ENCODE peak calls at places on chromosomes 1 and 21, in five cellular contexts. L is fibroblast of lung, C is cardiac fibroblast, E is left ventricle myocardium inferior, Y is ovary. W is an unnamed sample.

GRCh38 chr21:15774590-15774989 is 44.8 kb downstream of the USP25 start:
- DNase-seq in C (peak; percentile 55), Y (no peak), L (peak; percentile 70), E (no peak), W (peak; percentile 60)

GRCh38 chr1:113759341-113760101 is at the start of gene PHTF1:
- DNase-seq in C (peak; percentile 82), E (peak; percentile 71), L (peak; percentile 80), Y (peak; percentile 83), W (no peak)

GRCh38 chr1:201140235-201140940 is 13.4 kb upstream of the ASCL5 start:
- DNase-seq in E (no peak), L (no peak), C (no peak), Y (no peak), W (no peak)

GRCh38 chr21:31181089-31181757 is 142.9 kb upstream of the KRTAP19-8 start:
- DNase-seq in E (no peak), C (no peak), L (no peak), Y (no peak), W (no peak)

GRCh38 chr1:232886304-232886703 is 64.1 kb upstream of the NTPCR start:
- DNase-seq in E (no peak), L (peak; percentile 37), C (no peak), Y (no peak), W (no peak)

GRCh38 chr1:50968021-50968883 is 1.8 kb upstream of the CDKN2C start:
- DNase-seq in C (peak; percentile 95), L (peak; percentile 92), Y (peak; percentile 94), E (peak; percentile 94), W (peak; percentile 68)

GRCh38 chr1:67646145-67647035 is 38.6 kb upstream of the GADD45A start:
- DNase-seq in E (peak; percentile 57), C (peak; percentile 60), L (peak; percentile 64), Y (peak; percentile 66), W (peak; percentile 25)

GRCh38 chr21:25456672-25457071 is 150.6 kb downstream of the MRPL39 start:
- DNase-seq in Y (no peak), C (peak; percentile 2), L (peak; percentile 85), E (no peak), W (no peak)

GRCh38 chr1:8097077-8097799 is 71.1 kb upstream of the ERRFI1 start:
- DNase-seq in E (no peak), L (peak; percentile 99), C (peak; percentile 83), Y (no peak), W (peak; percentile 76)

GRCh38 chr1:9235123-9235513 is 544 bp downstream of the H6PD start:
- DNase-seq in C (peak; percentile 83), E (no peak), L (peak; percentile 42), Y (no peak), W (no peak)

GRCh38 chr1:164561007-164561406 is 2.0 kb downstream of the PBX1 start:
- DNase-seq in Y (no peak), E (no peak), L (peak; percentile 22), C (no peak), W (no peak)

GRCh38 chr1:9629445-9630201 is 21.9 kb upstream of the PIK3CD start:
- DNase-seq in C (no peak), E (peak; percentile 59), L (no peak), Y (peak; percentile 82), W (no peak)

GRCh38 chr1:32116531-32116930 is 8.7 kb downstream of the KPNA6 start:
- DNase-seq in L (no peak), C (peak; percentile 41), Y (no peak), E (no peak), W (no peak)

GRCh38 chr21:25752389-25752788 is 17.6 kb downstream of the GABPA start:
- DNase-seq in L (no peak), E (no peak), Y (no peak), C (no peak), W (no peak)

GRCh38 chr1:86068841-86069756 is 87.5 kb downstream of the COL24A1 start:
- DNase-seq in L (peak; percentile 59), E (no peak), C (peak; percentile 20), Y (no peak), W (no peak)

GRCh38 chr1:51210055-51210454 is 26.0 kb upstream of the RNF11 start:
- DNase-seq in Y (peak; percentile 57), C (peak; percentile 56), E (no peak), L (no peak), W (no peak)

GRCh38 chr1:75265792-75266191 is 131.6 kb downstream of the LHX8 start:
- DNase-seq in C (peak; percentile 54), E (no peak), L (peak; percentile 34), Y (no peak), W (no peak)

GRCh38 chr1:1120866-1121563 is 5.1 kb upstream of the C1orf159 start:
- DNase-seq in L (no peak), Y (no peak), C (no peak), E (no peak), W (no peak)

GRCh38 chr1:112457241-112457640 is 51.5 kb upstream of the WNT2B start:
- DNase-seq in Y (no peak), L (peak; percentile 51), C (no peak), E (no peak), W (no peak)

GRCh38 chr1:15231714-15232201 is 15.3 kb upstream of the FHAD1 start:
- DNase-seq in L (no peak), E (no peak), Y (no peak), C (no peak), W (no peak)

GRCh38 chr21:18617291-18617690 is 213.7 kb upstream of the TMPRSS15 start:
- DNase-seq in C (no peak), Y (no peak), E (no peak), L (no peak), W (no peak)

GRCh38 chr1:30200161-30200560 is 523.2 kb downstream of the MATN1 start:
- DNase-seq in C (no peak), E (no peak), Y (no peak), L (peak; percentile 17), W (no peak)

GRCh38 chr1:100351095-100351884 is 1.0 kb upstream of the CDC14A start:
- DNase-seq in E (peak; percentile 88), Y (peak; percentile 83), C (peak; percentile 90), L (peak; percentile 91), W (peak; percentile 58)

GRCh38 chr1:107443027-107443426 is 302.2 kb downstream of the NTNG1 start:
- DNase-seq in Y (no peak), E (no peak), C (no peak), L (no peak), W (no peak)

GRCh38 chr1:230753586-230754251 is 6.5 kb downstream of the CAPN9 start:
- DNase-seq in L (no peak), Y (peak; percentile 55), C (peak; percentile 59), E (peak; percentile 41), W (no peak)

GRCh38 chr1:1890506-1891348 is at the start of gene GNB1:
- DNase-seq in Y (peak; percentile 95), E (peak; percentile 88), L (peak; percentile 82), C (peak; percentile 91), W (peak; percentile 35)

GRCh38 chr1:161766102-161766981 is at the start of gene ATF6:
- DNase-seq in L (peak; percentile 96), Y (peak; percentile 94), C (peak; percentile 96), E (peak; percentile 89), W (peak; percentile 80)

GRCh38 chr1:54298284-54299033 is 98.5 kb downstream of the MRPL37 start:
- DNase-seq in E (no peak), C (peak; percentile 50), L (no peak), Y (no peak), W (no peak)

GRCh38 chr21:37509802-37510393 is 143.3 kb downstream of the DYRK1A start:
- DNase-seq in E (no peak), C (peak; percentile 29), L (peak; percentile 56), Y (no peak), W (no peak)

GRCh38 chr1:227961651-227962050 is 13.9 kb upstream of the WNT9A start:
- DNase-seq in E (no peak), L (no peak), Y (no peak), C (no peak), W (no peak)

GRCh38 chr1:231040019-231040799 is at the start of gene FAM89A:
- DNase-seq in E (peak; percentile 68), Y (peak; percentile 82), L (no peak), C (peak; percentile 54), W (no peak)

GRCh38 chr1:99580451-99580850 is 65.5 kb upstream of the PALMD start:
- DNase-seq in Y (no peak), E (peak; percentile 20), C (peak; percentile 65), L (peak; percentile 66), W (no peak)

GRCh38 chr1:152411144-152411543 is 2.9 kb downstream of the CRNN start:
- DNase-seq in C (no peak), L (no peak), Y (no peak), E (no peak), W (no peak)

DNA sequence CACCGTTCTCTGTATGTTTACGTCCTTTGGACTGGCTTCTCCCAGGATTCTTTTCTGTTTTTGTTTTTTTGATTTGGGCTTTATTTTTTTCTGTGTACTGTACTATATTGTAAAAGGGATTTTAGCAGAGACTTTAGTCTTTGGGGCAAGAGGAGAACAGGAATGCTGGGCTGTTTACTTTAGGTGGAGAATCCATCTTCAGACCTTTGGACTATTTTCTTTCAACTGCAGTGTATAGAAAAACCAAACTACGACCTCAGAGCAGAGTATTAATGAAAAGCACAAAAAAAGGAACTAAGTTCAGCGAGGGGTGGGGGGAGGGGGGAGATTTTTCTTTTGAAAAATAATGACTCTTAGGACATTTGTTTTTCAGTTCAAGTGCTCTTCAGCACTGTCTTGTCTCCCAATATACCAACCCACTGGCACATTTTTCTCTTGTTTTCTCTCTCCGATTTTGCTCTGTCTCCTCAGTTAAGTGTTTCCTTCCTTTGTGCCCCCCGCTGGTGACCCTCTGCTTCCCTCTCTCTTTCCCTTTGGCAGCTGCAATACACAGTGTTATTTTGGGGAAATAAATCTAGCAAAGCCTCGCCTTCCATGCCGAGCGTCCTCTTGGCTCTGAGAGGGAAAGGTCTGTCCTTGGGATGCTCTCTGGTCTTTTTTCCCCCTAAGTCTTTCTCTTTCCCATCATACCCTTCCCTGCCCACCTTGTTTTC is 44.9 kb downstream of the ACP6 start:
- DNase-seq in E (no peak), C (no peak), Y (no peak), L (no peak), W (no peak)
- TF ChIP-seq CTCF in E (no peak), C (no peak), Y (no peak), L (no peak), W (no peak)

GRCh38 chr1:26530898-26531598 is 1.5 kb downstream of the RPS6KA1 start:
- DNase-seq in E (no peak), L (peak; percentile 72), C (peak; percentile 47), Y (no peak), W (peak; percentile 5)
- H3K4me3 ChIP-seq in E (no peak overlapping the region), L (no peak overlapping the region), C (no peak overlapping the region), Y (no peak overlapping the region), W (no peak overlapping the region)

DNA sequence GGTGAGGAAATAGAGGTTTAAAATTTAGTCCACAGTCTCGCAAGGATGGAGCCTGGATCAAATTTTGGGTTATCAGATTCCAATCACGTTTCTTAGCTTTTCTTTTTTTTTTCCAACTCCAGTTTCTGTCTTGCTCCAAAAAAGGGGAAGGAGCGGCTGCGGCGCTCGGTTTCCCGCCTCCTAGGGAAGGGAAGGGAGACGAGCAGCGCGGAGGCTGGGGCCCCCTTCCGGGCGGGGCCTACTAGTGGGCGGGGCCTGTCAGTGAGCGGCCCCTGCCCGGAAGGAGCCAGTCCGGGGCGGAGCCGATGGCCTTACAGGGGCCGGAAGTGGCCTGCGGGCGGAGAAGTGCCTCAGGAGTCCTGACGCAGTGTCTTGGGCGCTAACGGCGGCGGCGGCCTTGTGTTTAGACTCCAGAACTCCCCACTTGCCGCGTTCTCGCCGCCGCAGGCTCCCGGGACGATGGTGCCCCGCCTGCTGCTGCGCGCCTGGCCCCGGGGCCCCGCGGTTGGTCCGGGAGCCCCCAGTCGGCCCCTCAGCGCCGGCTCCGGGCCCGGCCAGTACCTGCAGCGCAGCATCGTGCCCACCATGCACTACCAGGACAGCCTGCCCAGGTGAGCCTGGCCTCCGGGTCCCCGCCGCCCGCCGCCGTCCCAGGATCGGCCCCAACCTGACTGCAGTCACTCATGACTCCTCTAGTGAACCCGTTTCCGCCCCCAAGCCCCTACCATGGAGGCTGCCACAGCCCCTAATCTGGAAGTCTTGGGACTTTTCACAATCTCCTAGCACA is at the start of gene CPT2:
- DNase-seq in Y (peak; percentile 96), L (peak; percentile 91), C (peak; percentile 94), E (peak; percentile 95), W (peak; percentile 74)
- TF ChIP-seq CTCF in Y (no peak), L (peak; percentile 9), C (no peak), E (peak; percentile 25), W (no peak)

GRCh38 chr1:154404511-154404931 is 622 bp upstream of the IL6R start:
- DNase-seq in Y (no peak), C (no peak), L (no peak), E (no peak), W (no peak)
- H3K4me3 ChIP-seq in Y (peak overlapping the region; percentile 69), C (peak overlapping the region; percentile 79), L (peak overlapping the region; percentile 36), E (peak overlapping the region; percentile 88), W (peak overlapping the region; percentile 50)

W was measured in AG09309.